ENCODE peak calls at places on chromosomes 16 and 17, in six cellular contexts. One of them, this sample, is unnamed.

GRCh38 chr17:66200685-66201092 is 8.8 kb upstream of the CEP112 start:
- DNase-seq in osteocyte: no peak
- DNase-seq in WTC11: peak
- DNase-seq in EL: peak
- DNase-seq in iPS DF 6.9: no peak
- DNase-seq in HCEC 1CT: peak
- DNase-seq in this sample: peak

GRCh38 chr17:77531641-77532040 is 390.9 kb downstream of the SEC14L1 start:
- DNase-seq in EL: no peak
- DNase-seq in iPS DF 6.9: no peak
- DNase-seq in osteocyte: no peak
- DNase-seq in WTC11: no peak
- DNase-seq in HCEC 1CT: no peak
- DNase-seq in this sample: no peak

GRCh38 chr17:77322534-77323412 is 182.0 kb downstream of the SEC14L1 start:
- DNase-seq in WTC11: peak
- DNase-seq in EL: peak
- DNase-seq in osteocyte: peak
- DNase-seq in iPS DF 6.9: no peak
- DNase-seq in HCEC 1CT: peak
- DNase-seq in this sample: peak

GRCh38 chr16:54867302-54867832 is 63.3 kb upstream of the IRX5 start:
- DNase-seq in EL: no peak
- DNase-seq in WTC11: no peak
- DNase-seq in osteocyte: no peak
- DNase-seq in HCEC 1CT: no peak
- DNase-seq in iPS DF 6.9: no peak
- DNase-seq in this sample: no peak

GRCh38 chr17:76219670-76220383 is 20.5 kb downstream of the RNF157 start:
- DNase-seq in HCEC 1CT: no peak
- DNase-seq in iPS DF 6.9: no peak
- DNase-seq in EL: no peak
- DNase-seq in WTC11: no peak
- DNase-seq in osteocyte: peak
- DNase-seq in this sample: no peak

GRCh38 chr16:28241924-28242323 is 30.2 kb upstream of the XPO6 start:
- DNase-seq in EL: no peak
- DNase-seq in HCEC 1CT: no peak
- DNase-seq in WTC11: no peak
- DNase-seq in osteocyte: no peak
- DNase-seq in iPS DF 6.9: no peak
- DNase-seq in this sample: no peak

GRCh38 chr16:54110582-54110981 is 176.0 kb downstream of the IRX3 start:
- DNase-seq in EL: no peak
- DNase-seq in iPS DF 6.9: no peak
- DNase-seq in WTC11: no peak
- DNase-seq in osteocyte: no peak
- DNase-seq in HCEC 1CT: no peak
- DNase-seq in this sample: no peak

GRCh38 chr16:17917316-17918019 is 419.1 kb downstream of the NPIPA8 start:
- DNase-seq in iPS DF 6.9: no peak
- DNase-seq in WTC11: no peak
- DNase-seq in osteocyte: no peak
- DNase-seq in EL: no peak
- DNase-seq in HCEC 1CT: no peak
- DNase-seq in this sample: no peak

GRCh38 chr16:56980792-56981724 is 8.3 kb upstream of the NLRC5 start:
- DNase-seq in iPS DF 6.9: no peak
- DNase-seq in WTC11: no peak
- DNase-seq in EL: no peak
- DNase-seq in osteocyte: no peak
- DNase-seq in HCEC 1CT: no peak
- DNase-seq in this sample: no peak

GRCh38 chr17:6768447-6768846 is 7.6 kb upstream of the FBXO39 start:
- DNase-seq in WTC11: no peak
- DNase-seq in HCEC 1CT: no peak
- DNase-seq in iPS DF 6.9: no peak
- DNase-seq in osteocyte: no peak
- DNase-seq in EL: no peak
- DNase-seq in this sample: no peak

GRCh38 chr17:694239-694638 is 20.4 kb downstream of the VPS53 start:
- DNase-seq in WTC11: no peak
- DNase-seq in iPS DF 6.9: no peak
- DNase-seq in HCEC 1CT: peak
- DNase-seq in EL: peak
- DNase-seq in osteocyte: no peak
- DNase-seq in this sample: peak

GRCh38 chr17:58575511-58575910 is 61.1 kb upstream of the MTMR4 start:
- DNase-seq in osteocyte: no peak
- DNase-seq in HCEC 1CT: peak
- DNase-seq in iPS DF 6.9: no peak
- DNase-seq in WTC11: no peak
- DNase-seq in EL: peak
- DNase-seq in this sample: peak

GRCh38 chr16:87657621-87658192 is 55.4 kb downstream of the JPH3 start:
- DNase-seq in HCEC 1CT: no peak
- DNase-seq in iPS DF 6.9: peak
- DNase-seq in EL: peak
- DNase-seq in WTC11: peak
- DNase-seq in osteocyte: no peak
- DNase-seq in this sample: peak

GRCh38 chr17:14737984-14738651 is 437.2 kb downstream of the HS3ST3B1 start:
- DNase-seq in HCEC 1CT: peak
- DNase-seq in WTC11: no peak
- DNase-seq in osteocyte: peak
- DNase-seq in EL: peak
- DNase-seq in iPS DF 6.9: no peak
- DNase-seq in this sample: peak

GRCh38 chr16:66925322-66925840 is at the start of gene RRAD:
- DNase-seq in iPS DF 6.9: no peak
- DNase-seq in WTC11: peak
- DNase-seq in osteocyte: no peak
- DNase-seq in HCEC 1CT: peak
- DNase-seq in EL: peak
- DNase-seq in this sample: no peak

GRCh38 chr16:75764154-75764768 is 38.0 kb upstream of the CPHXL start:
- DNase-seq in HCEC 1CT: peak
- DNase-seq in WTC11: peak
- DNase-seq in iPS DF 6.9: peak
- DNase-seq in osteocyte: no peak
- DNase-seq in EL: peak
- DNase-seq in this sample: peak

GRCh38 chr17:42459983-42460300 is 1.3 kb downstream of the ATP6V0A1 start:
- DNase-seq in WTC11: no peak
- DNase-seq in EL: peak
- DNase-seq in osteocyte: no peak
- DNase-seq in iPS DF 6.9: no peak
- DNase-seq in HCEC 1CT: peak
- DNase-seq in this sample: peak

GRCh38 chr17:15349119-15349518 is 7.7 kb upstream of the TEKT3 start:
- DNase-seq in HCEC 1CT: peak
- DNase-seq in osteocyte: no peak
- DNase-seq in iPS DF 6.9: no peak
- DNase-seq in WTC11: no peak
- DNase-seq in EL: no peak
- DNase-seq in this sample: peak

GRCh38 chr17:50596191-50597037 is 35.9 kb downstream of the CACNA1G start:
- DNase-seq in HCEC 1CT: no peak
- DNase-seq in WTC11: peak
- DNase-seq in EL: no peak
- DNase-seq in iPS DF 6.9: peak
- DNase-seq in osteocyte: no peak
- DNase-seq in this sample: no peak

GRCh38 chr17:40664582-40665333 is at the start of gene KRT222:
- DNase-seq in HCEC 1CT: no peak
- DNase-seq in osteocyte: no peak
- DNase-seq in WTC11: no peak
- DNase-seq in iPS DF 6.9: no peak
- DNase-seq in EL: peak
- DNase-seq in this sample: no peak